ENCODE peak calls at places on chromosomes 16 and 17, in six cellular contexts. M is gastrocnemius medialis; W is gastroesophageal sphincter; N is activated CD8-positive, alpha-beta T cell treated with anti-CD3 and anti-CD28 coated beads for 36 hours; B is esophagus mucosa; P is left lung. K is an unnamed sample.

GRCh38 chr17:72338847-72339790 is 218.3 kb downstream of the SOX9 start:
- ATAC-seq in B (peak; percentile 49), M (no peak), P (peak; percentile 58), N (no peak), W (no peak), K (no peak)

GRCh38 chr17:40582328-40582901 is 17.1 kb upstream of the CCR7 start:
- ATAC-seq in M (peak; percentile 66), W (peak; percentile 84), N (peak; percentile 49), P (peak; percentile 64), B (peak; percentile 98), K (peak; percentile 92)

GRCh38 chr16:83913234-83913633 is 14.3 kb downstream of the MLYCD start:
- ATAC-seq in M (peak; percentile 79), B (peak; percentile 57), P (peak; percentile 75), W (peak; percentile 94), N (no peak), K (no peak)

GRCh38 chr16:81550412-81550768 is 105.8 kb downstream of the CMIP start:
- ATAC-seq in B (no peak), N (no peak), W (no peak), P (no peak), M (no peak), K (no peak)

GRCh38 chr17:42431758-42432161 is 8.7 kb upstream of the CAVIN1 start:
- ATAC-seq in P (peak; percentile 69), B (no peak), W (no peak), N (no peak), M (no peak), K (no peak)

GRCh38 chr17:77354721-77355455 is 214.1 kb downstream of the SEC14L1 start:
- ATAC-seq in P (peak; percentile 1), B (peak; percentile 83), N (no peak), M (peak; percentile 7), W (peak; percentile 87), K (no peak)

GRCh38 chr17:38571833-38572274 is 33.9 kb downstream of the SRCIN1 start:
- ATAC-seq in N (peak; percentile 37), P (no peak), W (no peak), B (no peak), M (no peak), K (peak; percentile 10)

GRCh38 chr17:40791116-40791515 is 8.6 kb downstream of the KRT28 start:
- ATAC-seq in P (no peak), B (no peak), W (no peak), N (no peak), M (no peak), K (no peak)

GRCh38 chr16:68365167-68365817 is 54.5 kb downstream of the PRMT7 start:
- ATAC-seq in P (peak; percentile 15), N (no peak), W (no peak), B (no peak), M (no peak), K (peak; percentile 49)

GRCh38 chr16:79451196-79451816 is 149.2 kb downstream of the MAF start:
- ATAC-seq in M (no peak), N (peak; percentile 42), W (no peak), P (peak; percentile 52), B (no peak), K (peak; percentile 48)

GRCh38 chr16:86330906-86331305 is 179.4 kb upstream of the FOXF1 start:
- ATAC-seq in M (no peak), B (no peak), W (no peak), P (no peak), N (no peak), K (no peak)

GRCh38 chr17:79393358-79394038 is 217.4 kb downstream of the RBFOX3 start:
- ATAC-seq in B (peak; percentile 71), P (peak; percentile 89), W (peak; percentile 74), N (peak; percentile 83), M (peak; percentile 66), K (peak; percentile 73)

GRCh38 chr16:67910162-67910561 is 17.1 kb downstream of the PSKH1 start:
- ATAC-seq in M (no peak), W (no peak), B (no peak), N (peak; percentile 99), P (peak; percentile 26), K (no peak)

GRCh38 chr16:16067127-16067526 is 117.7 kb downstream of the ABCC1 start:
- ATAC-seq in M (peak; percentile 85), P (no peak), N (no peak), B (no peak), W (peak; percentile 37), K (no peak)

GRCh38 chr17:46894476-46895151 is 28.3 kb upstream of the GOSR2 start:
- ATAC-seq in W (no peak), P (no peak), M (no peak), B (peak; percentile 13), N (no peak), K (no peak)

GRCh38 chr17:40563371-40564052 is 1.8 kb downstream of the CCR7 start:
- ATAC-seq in P (no peak), W (no peak), M (no peak), B (no peak), N (peak; percentile 9), K (no peak)

GRCh38 chr17:27181935-27182334 is 112.0 kb upstream of the WSB1 start:
- ATAC-seq in M (no peak), B (no peak), P (no peak), N (no peak), W (no peak), K (no peak)

GRCh38 chr17:74019860-74020259 is 183.6 kb upstream of the RPL38 start:
- ATAC-seq in P (no peak), N (no peak), M (no peak), B (no peak), W (no peak), K (no peak)

GRCh38 chr16:50467943-50468748 is 80.0 kb upstream of the NKD1 start:
- ATAC-seq in W (peak; percentile 53), N (peak; percentile 73), M (no peak), P (peak; percentile 76), B (peak; percentile 24), K (no peak)

GRCh38 chr17:7213895-7214299 is 5.7 kb downstream of the DLG4 start:
- ATAC-seq in W (peak; percentile 24), B (peak; percentile 0), P (no peak), N (no peak), M (no peak), K (peak; percentile 14)

GRCh38 chr16:65743558-65743957 is 621.7 kb upstream of the CDH11 start:
- ATAC-seq in M (no peak), P (no peak), B (no peak), W (no peak), N (no peak), K (no peak)

GRCh38 chr17:74759941-74760340 is 11.5 kb downstream of the NHERF1 start:
- ATAC-seq in M (no peak), P (peak; percentile 71), B (peak; percentile 71), N (no peak), W (no peak), K (no peak)

GRCh38 chr16:56343661-56344517 is 81.5 kb downstream of the AMFR start:
- ATAC-seq in N (no peak), M (no peak), B (peak; percentile 92), W (no peak), P (no peak), K (no peak)

GRCh38 chr17:49821466-49821865 is 26.4 kb downstream of the TAC4 start:
- ATAC-seq in B (no peak), M (no peak), P (no peak), W (no peak), N (no peak), K (no peak)

GRCh38 chr17:3904486-3904885 is 11.6 kb upstream of the CAMKK1 start:
- ATAC-seq in W (no peak), P (no peak), N (no peak), B (peak; percentile 4), M (no peak), K (peak; percentile 70)

GRCh38 chr17:81851423-81851822 is 8.9 kb downstream of the P4HB start:
- ATAC-seq in P (no peak), W (no peak), M (no peak), B (no peak), N (no peak), K (no peak)

GRCh38 chr17:80064696-80065095 is 28.3 kb downstream of the CCDC40 start:
- ATAC-seq in N (no peak), P (no peak), M (no peak), W (no peak), B (no peak), K (no peak)

GRCh38 chr17:81417879-81418709 is 22.8 kb downstream of the BAHCC1 start:
- ATAC-seq in M (no peak), B (no peak), P (no peak), W (no peak), N (no peak), K (no peak)

GRCh38 chr16:22646948-22647556 is 136.4 kb downstream of the NPIPB5 start:
- ATAC-seq in P (no peak), B (no peak), M (no peak), W (no peak), N (no peak), K (no peak)

GRCh38 chr16:3520861-3521260 is 20.1 kb downstream of the CLUAP1 start:
- ATAC-seq in B (no peak), W (peak; percentile 60), P (no peak), M (no peak), N (no peak), K (no peak)

GRCh38 chr16:56330476-56330875 is 94.9 kb downstream of the AMFR start:
- ATAC-seq in B (no peak), M (no peak), P (no peak), W (no peak), N (no peak), K (no peak)

GRCh38 chr17:21394265-21394664 is 18.1 kb downstream of the KCNJ12 start:
- ATAC-seq in M (no peak), N (no peak), W (no peak), P (no peak), B (peak; percentile 81), K (no peak)

GRCh38 chr17:7562208-7562605 is 488 bp downstream of the SENP3 start:
- ATAC-seq in M (no peak), B (no peak), N (peak; percentile 6), P (no peak), W (no peak), K (no peak)

GRCh38 chr17:34617398-34617797 is 38.0 kb downstream of the TMEM132E start:
- ATAC-seq in B (no peak), W (no peak), P (no peak), N (no peak), M (no peak), K (no peak)

GRCh38 chr17:39462644-39463375 is 1.5 kb downstream of the CDK12 start:
- ATAC-seq in W (no peak), N (no peak), M (no peak), B (no peak), P (peak; percentile 3), K (no peak)

GRCh38 chr17:75024686-75025397 is 12.4 kb downstream of the MRPL58 start:
- ATAC-seq in N (peak; percentile 53), P (no peak), B (no peak), M (no peak), W (no peak), K (no peak)

GRCh38 chr17:82118178-82118814 is 20.3 kb upstream of the FASN start:
- ATAC-seq in M (no peak), N (no peak), B (no peak), W (no peak), P (peak; percentile 52), K (no peak)

K was measured in stimulated activated memory B cell treated with anti-CD40 and anti-IgM and Interleukin-4, amounts not matched to agents 10 μg/mL and 1 μg/mL and 100 μg/mL, for 72 hours.